ENCODE peak calls at places on chromosome 19, in eight cellular contexts. One of them, this sample, is unnamed.

GRCh38 chr19:41175825-41176734 is 16.9 kb upstream of the CYP2S1 start:
- DNase-seq in AG04450: peak
- DNase-seq in nephron progenitor cell: peak
- DNase-seq in adrenal gland: peak
- DNase-seq in breast epithelium: no peak
- DNase-seq in cardiac fibroblast: peak
- DNase-seq in endodermal cell: peak
- DNase-seq in left ventricle myocardium inferior: peak
- DNase-seq in this sample: no peak

GRCh38 chr19:58476498-58477015 is 405 bp downstream of the ZNF446 start:
- DNase-seq in AG04450: no peak
- DNase-seq in nephron progenitor cell: no peak
- DNase-seq in adrenal gland: no peak
- DNase-seq in breast epithelium: no peak
- DNase-seq in cardiac fibroblast: peak
- DNase-seq in endodermal cell: no peak
- DNase-seq in left ventricle myocardium inferior: no peak
- DNase-seq in this sample: no peak

GRCh38 chr19:1417145-1417544 is 9.8 kb downstream of the DAZAP1 start:
- DNase-seq in AG04450: no peak
- DNase-seq in nephron progenitor cell: no peak
- DNase-seq in adrenal gland: peak
- DNase-seq in breast epithelium: no peak
- DNase-seq in cardiac fibroblast: no peak
- DNase-seq in endodermal cell: no peak
- DNase-seq in left ventricle myocardium inferior: no peak
- DNase-seq in this sample: no peak

GRCh38 chr19:39409886-39410619 is 2.4 kb upstream of the PLEKHG2 start:
- DNase-seq in AG04450: no peak
- DNase-seq in nephron progenitor cell: peak
- DNase-seq in adrenal gland: peak
- DNase-seq in breast epithelium: no peak
- DNase-seq in cardiac fibroblast: peak
- DNase-seq in endodermal cell: no peak
- DNase-seq in left ventricle myocardium inferior: peak
- DNase-seq in this sample: peak

GRCh38 chr19:57123882-57124281 is 4.1 kb downstream of the USP29 start:
- DNase-seq in AG04450: no peak
- DNase-seq in nephron progenitor cell: no peak
- DNase-seq in adrenal gland: no peak
- DNase-seq in breast epithelium: no peak
- DNase-seq in cardiac fibroblast: no peak
- DNase-seq in endodermal cell: no peak
- DNase-seq in left ventricle myocardium inferior: no peak
- DNase-seq in this sample: no peak

GRCh38 chr19:19107663-19108062 is 30.6 kb downstream of the TMEM161A start:
- DNase-seq in AG04450: no peak
- DNase-seq in nephron progenitor cell: no peak
- DNase-seq in adrenal gland: no peak
- DNase-seq in breast epithelium: no peak
- DNase-seq in cardiac fibroblast: no peak
- DNase-seq in endodermal cell: peak
- DNase-seq in left ventricle myocardium inferior: no peak
- DNase-seq in this sample: no peak

GRCh38 chr19:33048806-33049676 is 15.6 kb downstream of the RHPN2 start:
- DNase-seq in AG04450: no peak
- DNase-seq in nephron progenitor cell: no peak
- DNase-seq in adrenal gland: no peak
- DNase-seq in breast epithelium: no peak
- DNase-seq in cardiac fibroblast: peak
- DNase-seq in endodermal cell: no peak
- DNase-seq in left ventricle myocardium inferior: no peak
- DNase-seq in this sample: no peak

GRCh38 chr19:41997851-41998229 is 3.8 kb upstream of the ATP1A3 start:
- DNase-seq in AG04450: no peak
- DNase-seq in nephron progenitor cell: no peak
- DNase-seq in adrenal gland: no peak
- DNase-seq in breast epithelium: no peak
- DNase-seq in cardiac fibroblast: no peak
- DNase-seq in endodermal cell: peak
- DNase-seq in left ventricle myocardium inferior: no peak
- DNase-seq in this sample: no peak

GRCh38 chr19:34120846-34121639 is 51.3 kb upstream of the LSM14A start:
- DNase-seq in AG04450: peak
- DNase-seq in nephron progenitor cell: no peak
- DNase-seq in adrenal gland: no peak
- DNase-seq in breast epithelium: no peak
- DNase-seq in cardiac fibroblast: peak
- DNase-seq in endodermal cell: peak
- DNase-seq in left ventricle myocardium inferior: no peak
- DNase-seq in this sample: no peak

GRCh38 chr19:18170714-18171255 is 2.8 kb upstream of the IFI30 start:
- DNase-seq in AG04450: no peak
- DNase-seq in nephron progenitor cell: no peak
- DNase-seq in adrenal gland: peak
- DNase-seq in breast epithelium: no peak
- DNase-seq in cardiac fibroblast: no peak
- DNase-seq in endodermal cell: no peak
- DNase-seq in left ventricle myocardium inferior: peak
- DNase-seq in this sample: no peak

GRCh38 chr19:56367829-56368711 is 25.3 kb downstream of the ZNF582 start:
- DNase-seq in AG04450: peak
- DNase-seq in nephron progenitor cell: peak
- DNase-seq in adrenal gland: peak
- DNase-seq in breast epithelium: peak
- DNase-seq in cardiac fibroblast: peak
- DNase-seq in endodermal cell: peak
- DNase-seq in left ventricle myocardium inferior: peak
- DNase-seq in this sample: peak

GRCh38 chr19:48308695-48309586 is 16.4 kb upstream of the EMP3 start:
- DNase-seq in AG04450: no peak
- DNase-seq in nephron progenitor cell: no peak
- DNase-seq in adrenal gland: no peak
- DNase-seq in breast epithelium: no peak
- DNase-seq in cardiac fibroblast: peak
- DNase-seq in endodermal cell: peak
- DNase-seq in left ventricle myocardium inferior: no peak
- DNase-seq in this sample: no peak

GRCh38 chr19:55647732-55648656 is at the start of gene CCDC106:
- DNase-seq in AG04450: no peak
- DNase-seq in nephron progenitor cell: peak
- DNase-seq in adrenal gland: peak
- DNase-seq in breast epithelium: no peak
- DNase-seq in cardiac fibroblast: peak
- DNase-seq in endodermal cell: peak
- DNase-seq in left ventricle myocardium inferior: peak
- DNase-seq in this sample: no peak

GRCh38 chr19:3061214-3062161 is 807 bp downstream of the TLE5 start:
- DNase-seq in AG04450: no peak
- DNase-seq in nephron progenitor cell: no peak
- DNase-seq in adrenal gland: peak
- DNase-seq in breast epithelium: no peak
- DNase-seq in cardiac fibroblast: peak
- DNase-seq in endodermal cell: no peak
- DNase-seq in left ventricle myocardium inferior: peak
- DNase-seq in this sample: no peak

GRCh38 chr19:36201684-36202083 is 12.8 kb downstream of the ZNF565 start:
- DNase-seq in AG04450: no peak
- DNase-seq in nephron progenitor cell: no peak
- DNase-seq in adrenal gland: no peak
- DNase-seq in breast epithelium: no peak
- DNase-seq in cardiac fibroblast: no peak
- DNase-seq in endodermal cell: no peak
- DNase-seq in left ventricle myocardium inferior: no peak
- DNase-seq in this sample: no peak

DNA sequence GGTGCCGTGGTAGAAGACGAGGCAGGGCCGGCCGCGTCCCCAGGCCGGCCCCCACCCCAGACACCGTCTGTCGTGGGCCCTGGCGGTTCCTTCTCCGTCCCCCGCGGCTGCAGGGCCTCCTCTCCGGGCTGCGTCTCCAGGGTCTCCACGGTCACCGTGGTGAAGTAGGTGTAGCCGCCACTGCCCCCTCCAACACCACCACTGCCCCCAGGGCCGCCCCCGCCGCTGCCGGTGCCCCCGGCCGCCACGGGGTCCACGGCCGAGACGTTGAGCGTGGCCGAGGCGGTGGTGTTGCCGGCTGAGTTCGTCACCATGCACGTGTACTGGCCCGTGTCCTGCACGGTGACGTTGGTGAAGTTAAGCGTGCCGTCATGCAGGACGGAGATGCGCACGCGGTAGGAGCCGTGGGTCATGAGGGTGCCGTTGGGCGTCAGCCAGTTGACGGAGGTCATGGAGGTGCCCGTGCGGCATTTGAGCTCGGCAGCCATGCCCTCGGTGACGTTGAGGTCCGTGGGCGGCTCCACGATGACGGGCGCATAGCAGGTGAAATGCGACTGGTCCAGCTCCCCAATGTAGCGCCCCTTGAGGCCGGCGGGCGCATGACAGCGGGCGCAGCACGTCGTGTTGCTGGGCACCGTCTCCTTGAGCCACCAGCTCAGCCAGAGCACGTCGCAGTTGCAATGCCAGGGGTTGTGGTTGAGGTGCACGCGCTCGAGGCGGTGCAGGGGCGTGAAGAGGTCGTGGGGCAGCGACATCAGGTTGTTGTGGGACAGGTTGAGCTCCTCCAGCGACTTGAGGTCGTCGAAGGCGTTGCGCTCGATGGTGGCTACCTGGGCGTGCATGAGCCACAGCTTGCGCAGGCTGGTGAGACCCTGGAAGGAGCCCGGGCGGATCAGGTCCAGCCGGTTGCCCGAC is 4.6 kb upstream of the ASPDH start:
- DNase-seq in AG04450: no peak
- DNase-seq in nephron progenitor cell: no peak
- DNase-seq in adrenal gland: no peak
- DNase-seq in breast epithelium: no peak
- DNase-seq in cardiac fibroblast: no peak
- DNase-seq in endodermal cell: peak
- DNase-seq in left ventricle myocardium inferior: no peak
- DNase-seq in this sample: no peak
- TF ChIP-seq CTCF in AG04450: no peak
- TF ChIP-seq CTCF in nephron progenitor cell: no peak
- TF ChIP-seq CTCF in adrenal gland: no peak
- TF ChIP-seq CTCF in breast epithelium: no peak
- TF ChIP-seq CTCF in cardiac fibroblast: no peak
- TF ChIP-seq CTCF in endodermal cell: peak
- TF ChIP-seq CTCF in left ventricle myocardium inferior: no peak
- TF ChIP-seq CTCF in this sample: no peak

GRCh38 chr19:8610041-8610927 is at the start of gene ADAMTS10:
- DNase-seq in AG04450: no peak
- DNase-seq in nephron progenitor cell: peak
- DNase-seq in adrenal gland: peak
- DNase-seq in breast epithelium: no peak
- DNase-seq in cardiac fibroblast: peak
- DNase-seq in endodermal cell: peak
- DNase-seq in left ventricle myocardium inferior: peak
- DNase-seq in this sample: no peak

GRCh38 chr19:8611391-8611883 is 922 bp upstream of the ADAMTS10 start:
- DNase-seq in AG04450: no peak
- DNase-seq in nephron progenitor cell: no peak
- DNase-seq in adrenal gland: peak
- DNase-seq in breast epithelium: no peak
- DNase-seq in cardiac fibroblast: peak
- DNase-seq in endodermal cell: peak
- DNase-seq in left ventricle myocardium inferior: no peak
- DNase-seq in this sample: no peak

GRCh38 chr19:8610928-8611284 is 391 bp upstream of the ADAMTS10 start:
- DNase-seq in AG04450: no peak
- DNase-seq in nephron progenitor cell: no peak
- DNase-seq in adrenal gland: no peak
- DNase-seq in breast epithelium: no peak
- DNase-seq in cardiac fibroblast: no peak
- DNase-seq in endodermal cell: no peak
- DNase-seq in left ventricle myocardium inferior: no peak
- DNase-seq in this sample: no peak

GRCh38 chr19:8608858-8609209 is 1.7 kb downstream of the ADAMTS10 start:
- DNase-seq in AG04450: no peak
- DNase-seq in nephron progenitor cell: no peak
- DNase-seq in adrenal gland: no peak
- DNase-seq in breast epithelium: no peak
- DNase-seq in cardiac fibroblast: no peak
- DNase-seq in endodermal cell: no peak
- DNase-seq in left ventricle myocardium inferior: no peak
- DNase-seq in this sample: no peak

GRCh38 chr19:8609210-8610040 is 1.1 kb downstream of the ADAMTS10 start:
- DNase-seq in AG04450: no peak
- DNase-seq in nephron progenitor cell: peak
- DNase-seq in adrenal gland: peak
- DNase-seq in breast epithelium: no peak
- DNase-seq in cardiac fibroblast: peak
- DNase-seq in endodermal cell: peak
- DNase-seq in left ventricle myocardium inferior: peak
- DNase-seq in this sample: peak
- TF ChIP-seq CTCF in AG04450: peak
- TF ChIP-seq CTCF in nephron progenitor cell: no peak
- TF ChIP-seq CTCF in adrenal gland: peak
- TF ChIP-seq CTCF in breast epithelium: no peak
- TF ChIP-seq CTCF in cardiac fibroblast: no peak
- TF ChIP-seq CTCF in endodermal cell: peak
- TF ChIP-seq CTCF in left ventricle myocardium inferior: peak
- TF ChIP-seq CTCF in this sample: no peak

GRCh38 chr19:5851302-5851701 is at the start of gene FUT3:
- DNase-seq in AG04450: no peak
- DNase-seq in nephron progenitor cell: no peak
- DNase-seq in adrenal gland: no peak
- DNase-seq in breast epithelium: no peak
- DNase-seq in cardiac fibroblast: no peak
- DNase-seq in endodermal cell: no peak
- DNase-seq in left ventricle myocardium inferior: no peak
- DNase-seq in this sample: no peak
- TF ChIP-seq CTCF in AG04450: no peak
- TF ChIP-seq CTCF in nephron progenitor cell: no peak
- TF ChIP-seq CTCF in adrenal gland: no peak
- TF ChIP-seq CTCF in breast epithelium: no peak
- TF ChIP-seq CTCF in cardiac fibroblast: no peak
- TF ChIP-seq CTCF in endodermal cell: no peak
- TF ChIP-seq CTCF in left ventricle myocardium inferior: no peak
- TF ChIP-seq CTCF in this sample: no peak

GRCh38 chr19:45517238-45517637 is 10.0 kb downstream of the VASP start:
- DNase-seq in AG04450: no peak
- DNase-seq in nephron progenitor cell: no peak
- DNase-seq in adrenal gland: no peak
- DNase-seq in breast epithelium: no peak
- DNase-seq in cardiac fibroblast: no peak
- DNase-seq in endodermal cell: no peak
- DNase-seq in left ventricle myocardium inferior: no peak
- DNase-seq in this sample: no peak

GRCh38 chr19:45515807-45516401 is 8.6 kb downstream of the VASP start:
- DNase-seq in AG04450: no peak
- DNase-seq in nephron progenitor cell: no peak
- DNase-seq in adrenal gland: no peak
- DNase-seq in breast epithelium: no peak
- DNase-seq in cardiac fibroblast: no peak
- DNase-seq in endodermal cell: no peak
- DNase-seq in left ventricle myocardium inferior: no peak
- DNase-seq in this sample: no peak

GRCh38 chr19:45512881-45513483 is 5.7 kb downstream of the VASP start:
- DNase-seq in AG04450: no peak
- DNase-seq in nephron progenitor cell: no peak
- DNase-seq in adrenal gland: no peak
- DNase-seq in breast epithelium: no peak
- DNase-seq in cardiac fibroblast: no peak
- DNase-seq in endodermal cell: no peak
- DNase-seq in left ventricle myocardium inferior: no peak
- DNase-seq in this sample: no peak

GRCh38 chr19:45514376-45515051 is 7.2 kb downstream of the VASP start:
- DNase-seq in AG04450: no peak
- DNase-seq in nephron progenitor cell: no peak
- DNase-seq in adrenal gland: no peak
- DNase-seq in breast epithelium: no peak
- DNase-seq in cardiac fibroblast: no peak
- DNase-seq in endodermal cell: no peak
- DNase-seq in left ventricle myocardium inferior: no peak
- DNase-seq in this sample: no peak

GRCh38 chr19:45515081-45515624 is 7.9 kb downstream of the VASP start:
- DNase-seq in AG04450: no peak
- DNase-seq in nephron progenitor cell: no peak
- DNase-seq in adrenal gland: no peak
- DNase-seq in breast epithelium: no peak
- DNase-seq in cardiac fibroblast: no peak
- DNase-seq in endodermal cell: no peak
- DNase-seq in left ventricle myocardium inferior: peak
- DNase-seq in this sample: no peak
- TF ChIP-seq CTCF in AG04450: no peak
- TF ChIP-seq CTCF in nephron progenitor cell: no peak
- TF ChIP-seq CTCF in adrenal gland: no peak
- TF ChIP-seq CTCF in breast epithelium: no peak
- TF ChIP-seq CTCF in cardiac fibroblast: no peak
- TF ChIP-seq CTCF in endodermal cell: no peak
- TF ChIP-seq CTCF in left ventricle myocardium inferior: no peak
- TF ChIP-seq CTCF in this sample: no peak

This sample was measured in right atrium auricular region.